ENCODE peak calls at places on chromosomes 13 and 19, in five cellular contexts. P is NCI-H2171; J is stimulated activated naive CD8-positive, alpha-beta T cell treated with anti-CD3 and anti-CD28 coated beads, Interleukin-15, amount 100 ng/mL, for 72 hours; F is T-helper 2 cell treated with Interferon-gamma antibody and Interleukin-4, amounts not matched to agents 5 μg/mL and 100 μg/mL, for 36 hours; R is AG09309. V is an unnamed sample.

GRCh38 chr13:37288057-37288720 is 182.7 kb upstream of the CSNK1A1L start:
- DNase-seq in P (no peak), J (no peak), F (no peak), R (no peak), V (no peak)

GRCh38 chr19:13118424-13119193 is 545 bp downstream of the NACC1 start:
- DNase-seq in P (peak), J (no peak), F (peak), R (no peak), V (no peak)

GRCh38 chr19:55179570-55180484 is at the start of gene SYT5:
- DNase-seq in P (peak), J (peak), F (peak), R (no peak), V (no peak)

GRCh38 chr13:86446311-86446710 is 647.1 kb upstream of the SLITRK6 start:
- DNase-seq in P (no peak), J (no peak), F (no peak), R (no peak), V (no peak)

GRCh38 chr19:40443131-40443929 is 805 bp downstream of the SERTAD3 start:
- DNase-seq in P (peak), J (peak), F (peak), R (peak), V (peak)

GRCh38 chr19:18203408-18203862 is 407 bp downstream of the RAB3A start:
- DNase-seq in P (peak), J (no peak), F (no peak), R (no peak), V (no peak)

GRCh38 chr19:51387924-51388389 is at the start of gene LIM2:
- DNase-seq in P (no peak), J (no peak), F (no peak), R (no peak), V (no peak)

GRCh38 chr13:43935878-43936277 is 56.2 kb downstream of the LACC1 start:
- DNase-seq in P (no peak), J (no peak), F (no peak), R (no peak), V (no peak)

GRCh38 chr19:21126078-21126477 is 15.8 kb upstream of the ZNF431 start:
- DNase-seq in P (no peak), J (no peak), F (no peak), R (no peak), V (no peak)

GRCh38 chr19:1577090-1577928 is 9.2 kb upstream of the MEX3D start:
- DNase-seq in P (no peak), J (no peak), F (no peak), R (no peak), V (no peak)

GRCh38 chr19:38134538-38135149 is 89.4 kb downstream of the DPF1 start:
- DNase-seq in P (no peak), J (peak), F (no peak), R (no peak), V (no peak)

GRCh38 chr19:39409886-39410619 is 2.4 kb upstream of the PLEKHG2 start:
- DNase-seq in P (peak), J (peak), F (peak), R (no peak), V (no peak)

GRCh38 chr13:33153421-33154381 is 131.9 kb downstream of the STARD13 start:
- DNase-seq in P (no peak), J (no peak), F (no peak), R (no peak), V (no peak)

GRCh38 chr13:26722321-26722720 is 38.3 kb downstream of the GPR12 start:
- DNase-seq in P (no peak), J (no peak), F (no peak), R (no peak), V (no peak)

GRCh38 chr13:29428310-29428991 is 167.0 kb downstream of the SLC7A1 start:
- DNase-seq in P (no peak), J (no peak), F (no peak), R (no peak), V (no peak)

GRCh38 chr19:3125900-3126524 is 9.8 kb upstream of the GNA15 start:
- DNase-seq in P (peak), J (peak), F (peak), R (no peak), V (no peak)

GRCh38 chr19:571127-571974 is 1.0 kb upstream of the BSG start:
- DNase-seq in P (peak), J (peak), F (peak), R (no peak), V (no peak)

GRCh38 chr19:3146677-3147100 is 10.9 kb downstream of the GNA15 start:
- DNase-seq in P (no peak), J (peak), F (peak), R (no peak), V (no peak)